ENCODE peak calls at places on chromosomes 5 and 9, in seven cellular contexts. One of them, this sample, is unnamed.
A peak's percentile ranks its signal among the peaks of the same experiment; 100 is the strongest.

GRCh38 chr5:179326176-179326997 is 18.9 kb downstream of the ADAMTS2 start:
- DNase-seq in germinal center: no peak
- DNase-seq in iris pigment epithelial cell: peak; percentile 21
- DNase-seq in colonic mucosa: peak; percentile 28
- DNase-seq in kidney: peak; percentile 87
- DNase-seq in activated gamma-delta T cell treated with anti-CD3 and anti-CD28 coated beads, Interleukin-2, amount 50 U/mL, for 16 hours: no peak
- DNase-seq in brain microvascular endothelial cell: no peak
- DNase-seq in this sample: peak; percentile 50

GRCh38 chr9:75233011-75233410 is 144.7 kb downstream of the OSTF1 start:
- DNase-seq in iris pigment epithelial cell: peak; percentile 68
- DNase-seq in germinal center: no peak
- DNase-seq in activated gamma-delta T cell treated with anti-CD3 and anti-CD28 coated beads, Interleukin-2, amount 50 U/mL, for 16 hours: no peak
- DNase-seq in kidney: no peak
- DNase-seq in brain microvascular endothelial cell: peak; percentile 74
- DNase-seq in colonic mucosa: no peak
- DNase-seq in this sample: no peak

GRCh38 chr5:14669415-14669814 is 4.9 kb downstream of the OTULIN start:
- DNase-seq in iris pigment epithelial cell: no peak
- DNase-seq in kidney: no peak
- DNase-seq in brain microvascular endothelial cell: no peak
- DNase-seq in colonic mucosa: no peak
- DNase-seq in activated gamma-delta T cell treated with anti-CD3 and anti-CD28 coated beads, Interleukin-2, amount 50 U/mL, for 16 hours: no peak
- DNase-seq in germinal center: no peak
- DNase-seq in this sample: no peak

GRCh38 chr9:71736236-71736635 is 32.1 kb downstream of the CEMIP2 start:
- DNase-seq in brain microvascular endothelial cell: no peak
- DNase-seq in germinal center: no peak
- DNase-seq in kidney: no peak
- DNase-seq in activated gamma-delta T cell treated with anti-CD3 and anti-CD28 coated beads, Interleukin-2, amount 50 U/mL, for 16 hours: no peak
- DNase-seq in colonic mucosa: no peak
- DNase-seq in iris pigment epithelial cell: no peak
- DNase-seq in this sample: no peak

GRCh38 chr5:126234563-126235195 is 188.5 kb upstream of the GRAMD2B start:
- DNase-seq in kidney: no peak
- DNase-seq in activated gamma-delta T cell treated with anti-CD3 and anti-CD28 coated beads, Interleukin-2, amount 50 U/mL, for 16 hours: no peak
- DNase-seq in germinal center: no peak
- DNase-seq in colonic mucosa: no peak
- DNase-seq in brain microvascular endothelial cell: peak; percentile 18
- DNase-seq in iris pigment epithelial cell: peak; percentile 36
- DNase-seq in this sample: no peak

GRCh38 chr5:104355350-104355749 is 792.8 kb upstream of the NUDT12 start:
- DNase-seq in colonic mucosa: no peak
- DNase-seq in activated gamma-delta T cell treated with anti-CD3 and anti-CD28 coated beads, Interleukin-2, amount 50 U/mL, for 16 hours: no peak
- DNase-seq in germinal center: no peak
- DNase-seq in brain microvascular endothelial cell: no peak
- DNase-seq in iris pigment epithelial cell: no peak
- DNase-seq in kidney: no peak
- DNase-seq in this sample: no peak

GRCh38 chr5:177542816-177543472 is 11.4 kb downstream of the FAM193B start:
- DNase-seq in kidney: no peak
- DNase-seq in activated gamma-delta T cell treated with anti-CD3 and anti-CD28 coated beads, Interleukin-2, amount 50 U/mL, for 16 hours: no peak
- DNase-seq in iris pigment epithelial cell: no peak
- DNase-seq in germinal center: no peak
- DNase-seq in colonic mucosa: no peak
- DNase-seq in brain microvascular endothelial cell: no peak
- DNase-seq in this sample: no peak

GRCh38 chr5:55481293-55481900 is 53.4 kb downstream of the PLPP1 start:
- DNase-seq in germinal center: no peak
- DNase-seq in iris pigment epithelial cell: peak; percentile 50
- DNase-seq in activated gamma-delta T cell treated with anti-CD3 and anti-CD28 coated beads, Interleukin-2, amount 50 U/mL, for 16 hours: no peak
- DNase-seq in colonic mucosa: no peak
- DNase-seq in kidney: no peak
- DNase-seq in brain microvascular endothelial cell: no peak
- DNase-seq in this sample: no peak

GRCh38 chr9:26527931-26528330 is 364.7 kb downstream of the CAAP1 start:
- DNase-seq in activated gamma-delta T cell treated with anti-CD3 and anti-CD28 coated beads, Interleukin-2, amount 50 U/mL, for 16 hours: no peak
- DNase-seq in brain microvascular endothelial cell: no peak
- DNase-seq in colonic mucosa: no peak
- DNase-seq in germinal center: no peak
- DNase-seq in iris pigment epithelial cell: no peak
- DNase-seq in kidney: no peak
- DNase-seq in this sample: no peak

GRCh38 chr9:120441446-120442279 is 138.3 kb downstream of the CDK5RAP2 start:
- DNase-seq in kidney: no peak
- DNase-seq in colonic mucosa: no peak
- DNase-seq in germinal center: no peak
- DNase-seq in brain microvascular endothelial cell: peak; percentile 96
- DNase-seq in iris pigment epithelial cell: peak; percentile 96
- DNase-seq in activated gamma-delta T cell treated with anti-CD3 and anti-CD28 coated beads, Interleukin-2, amount 50 U/mL, for 16 hours: no peak
- DNase-seq in this sample: peak; percentile 44

GRCh38 chr5:65171645-65172044 is 310.1 kb downstream of the ADAMTS6 start:
- DNase-seq in germinal center: no peak
- DNase-seq in colonic mucosa: no peak
- DNase-seq in kidney: no peak
- DNase-seq in iris pigment epithelial cell: no peak
- DNase-seq in brain microvascular endothelial cell: no peak
- DNase-seq in activated gamma-delta T cell treated with anti-CD3 and anti-CD28 coated beads, Interleukin-2, amount 50 U/mL, for 16 hours: no peak
- DNase-seq in this sample: no peak

GRCh38 chr5:146731909-146732659 is 146.5 kb downstream of the PPP2R2B start:
- DNase-seq in iris pigment epithelial cell: peak; percentile 93
- DNase-seq in kidney: no peak
- DNase-seq in brain microvascular endothelial cell: peak; percentile 74
- DNase-seq in activated gamma-delta T cell treated with anti-CD3 and anti-CD28 coated beads, Interleukin-2, amount 50 U/mL, for 16 hours: no peak
- DNase-seq in germinal center: no peak
- DNase-seq in colonic mucosa: no peak
- DNase-seq in this sample: peak; percentile 65

GRCh38 chr5:170603578-170604565 is 100.1 kb downstream of the KCNIP1 start:
- DNase-seq in colonic mucosa: peak; percentile 53
- DNase-seq in iris pigment epithelial cell: peak; percentile 43
- DNase-seq in germinal center: peak; percentile 75
- DNase-seq in brain microvascular endothelial cell: peak; percentile 37
- DNase-seq in kidney: no peak
- DNase-seq in activated gamma-delta T cell treated with anti-CD3 and anti-CD28 coated beads, Interleukin-2, amount 50 U/mL, for 16 hours: no peak
- DNase-seq in this sample: no peak

GRCh38 chr9:134422301-134422700 is 96.0 kb downstream of the RXRA start:
- DNase-seq in kidney: peak; percentile 91
- DNase-seq in iris pigment epithelial cell: no peak
- DNase-seq in colonic mucosa: peak; percentile 92
- DNase-seq in brain microvascular endothelial cell: no peak
- DNase-seq in activated gamma-delta T cell treated with anti-CD3 and anti-CD28 coated beads, Interleukin-2, amount 50 U/mL, for 16 hours: no peak
- DNase-seq in germinal center: no peak
- DNase-seq in this sample: no peak

GRCh38 chr5:4651811-4652565 is 488.1 kb upstream of the ADAMTS16 start:
- DNase-seq in iris pigment epithelial cell: no peak
- DNase-seq in colonic mucosa: no peak
- DNase-seq in brain microvascular endothelial cell: no peak
- DNase-seq in germinal center: no peak
- DNase-seq in kidney: no peak
- DNase-seq in activated gamma-delta T cell treated with anti-CD3 and anti-CD28 coated beads, Interleukin-2, amount 50 U/mL, for 16 hours: no peak
- DNase-seq in this sample: no peak

GRCh38 chr5:88952996-88953643 is 70.1 kb upstream of the MEF2C start:
- DNase-seq in colonic mucosa: no peak
- DNase-seq in kidney: no peak
- DNase-seq in brain microvascular endothelial cell: no peak
- DNase-seq in activated gamma-delta T cell treated with anti-CD3 and anti-CD28 coated beads, Interleukin-2, amount 50 U/mL, for 16 hours: no peak
- DNase-seq in iris pigment epithelial cell: no peak
- DNase-seq in germinal center: peak; percentile 11
- DNase-seq in this sample: no peak

GRCh38 chr5:124439609-124440008 is 306.8 kb downstream of the ZNF608 start:
- DNase-seq in iris pigment epithelial cell: no peak
- DNase-seq in activated gamma-delta T cell treated with anti-CD3 and anti-CD28 coated beads, Interleukin-2, amount 50 U/mL, for 16 hours: no peak
- DNase-seq in germinal center: no peak
- DNase-seq in brain microvascular endothelial cell: no peak
- DNase-seq in kidney: no peak
- DNase-seq in colonic mucosa: no peak
- DNase-seq in this sample: no peak

GRCh38 chr5:157670662-157671591 is at the start of gene C5orf52:
- DNase-seq in colonic mucosa: peak; percentile 91
- DNase-seq in germinal center: peak; percentile 34
- DNase-seq in iris pigment epithelial cell: peak; percentile 22
- DNase-seq in brain microvascular endothelial cell: peak; percentile 18
- DNase-seq in kidney: peak; percentile 84
- DNase-seq in activated gamma-delta T cell treated with anti-CD3 and anti-CD28 coated beads, Interleukin-2, amount 50 U/mL, for 16 hours: no peak
- DNase-seq in this sample: no peak

GRCh38 chr5:127320032-127320945 is 29.7 kb downstream of the MEGF10 start:
- DNase-seq in germinal center: no peak
- DNase-seq in kidney: no peak
- DNase-seq in activated gamma-delta T cell treated with anti-CD3 and anti-CD28 coated beads, Interleukin-2, amount 50 U/mL, for 16 hours: no peak
- DNase-seq in iris pigment epithelial cell: peak; percentile 20
- DNase-seq in colonic mucosa: no peak
- DNase-seq in brain microvascular endothelial cell: peak; percentile 44
- DNase-seq in this sample: no peak

GRCh38 chr9:120524852-120525251 is 55.1 kb downstream of the CDK5RAP2 start:
- DNase-seq in iris pigment epithelial cell: no peak
- DNase-seq in colonic mucosa: no peak
- DNase-seq in germinal center: no peak
- DNase-seq in activated gamma-delta T cell treated with anti-CD3 and anti-CD28 coated beads, Interleukin-2, amount 50 U/mL, for 16 hours: no peak
- DNase-seq in brain microvascular endothelial cell: no peak
- DNase-seq in kidney: no peak
- DNase-seq in this sample: no peak

GRCh38 chr5:179730852-179731251 is 1.8 kb upstream of the MAML1 start:
- DNase-seq in germinal center: no peak
- DNase-seq in activated gamma-delta T cell treated with anti-CD3 and anti-CD28 coated beads, Interleukin-2, amount 50 U/mL, for 16 hours: no peak
- DNase-seq in iris pigment epithelial cell: no peak
- DNase-seq in colonic mucosa: no peak
- DNase-seq in kidney: no peak
- DNase-seq in brain microvascular endothelial cell: no peak
- DNase-seq in this sample: no peak

GRCh38 chr5:137735531-137736284 is at the start of gene KLHL3:
- DNase-seq in brain microvascular endothelial cell: peak; percentile 60
- DNase-seq in activated gamma-delta T cell treated with anti-CD3 and anti-CD28 coated beads, Interleukin-2, amount 50 U/mL, for 16 hours: no peak
- DNase-seq in kidney: peak; percentile 71
- DNase-seq in colonic mucosa: peak; percentile 48
- DNase-seq in germinal center: peak; percentile 24
- DNase-seq in iris pigment epithelial cell: peak; percentile 50
- DNase-seq in this sample: no peak

GRCh38 chr5:121138495-121138907 is 674.4 kb downstream of the PRR16 start:
- DNase-seq in iris pigment epithelial cell: peak; percentile 38
- DNase-seq in kidney: no peak
- DNase-seq in brain microvascular endothelial cell: no peak
- DNase-seq in colonic mucosa: no peak
- DNase-seq in germinal center: no peak
- DNase-seq in activated gamma-delta T cell treated with anti-CD3 and anti-CD28 coated beads, Interleukin-2, amount 50 U/mL, for 16 hours: no peak
- DNase-seq in this sample: no peak

GRCh38 chr9:95752129-95752731 is 123.3 kb upstream of the ERCC6L2 start:
- DNase-seq in kidney: no peak
- DNase-seq in activated gamma-delta T cell treated with anti-CD3 and anti-CD28 coated beads, Interleukin-2, amount 50 U/mL, for 16 hours: no peak
- DNase-seq in colonic mucosa: no peak
- DNase-seq in brain microvascular endothelial cell: no peak
- DNase-seq in germinal center: no peak
- DNase-seq in iris pigment epithelial cell: no peak
- DNase-seq in this sample: no peak

GRCh38 chr9:131046581-131047202 is 37.7 kb downstream of the LAMC3 start:
- DNase-seq in germinal center: peak; percentile 78
- DNase-seq in colonic mucosa: peak; percentile 73
- DNase-seq in brain microvascular endothelial cell: peak; percentile 46
- DNase-seq in activated gamma-delta T cell treated with anti-CD3 and anti-CD28 coated beads, Interleukin-2, amount 50 U/mL, for 16 hours: peak; percentile 38
- DNase-seq in kidney: peak; percentile 89
- DNase-seq in iris pigment epithelial cell: peak; percentile 50
- DNase-seq in this sample: peak; percentile 25

GRCh38 chr9:115972362-115972761 is 181.2 kb upstream of the PAPPA start:
- DNase-seq in iris pigment epithelial cell: peak; percentile 51
- DNase-seq in brain microvascular endothelial cell: no peak
- DNase-seq in activated gamma-delta T cell treated with anti-CD3 and anti-CD28 coated beads, Interleukin-2, amount 50 U/mL, for 16 hours: no peak
- DNase-seq in germinal center: no peak
- DNase-seq in colonic mucosa: no peak
- DNase-seq in kidney: no peak
- DNase-seq in this sample: no peak

GRCh38 chr5:160271396-160271795 is 41.0 kb downstream of the CCNJL start:
- DNase-seq in colonic mucosa: peak; percentile 80
- DNase-seq in iris pigment epithelial cell: peak; percentile 41
- DNase-seq in activated gamma-delta T cell treated with anti-CD3 and anti-CD28 coated beads, Interleukin-2, amount 50 U/mL, for 16 hours: no peak
- DNase-seq in kidney: peak; percentile 54
- DNase-seq in brain microvascular endothelial cell: no peak
- DNase-seq in germinal center: no peak
- DNase-seq in this sample: no peak

GRCh38 chr9:120583958-120584369 is 4.0 kb upstream of the CDK5RAP2 start:
- DNase-seq in activated gamma-delta T cell treated with anti-CD3 and anti-CD28 coated beads, Interleukin-2, amount 50 U/mL, for 16 hours: no peak
- DNase-seq in germinal center: peak; percentile 76
- DNase-seq in colonic mucosa: peak; percentile 28
- DNase-seq in kidney: no peak
- DNase-seq in iris pigment epithelial cell: peak; percentile 88
- DNase-seq in brain microvascular endothelial cell: peak; percentile 90
- DNase-seq in this sample: peak; percentile 87

GRCh38 chr9:69573666-69574456 is 98.3 kb downstream of the APBA1 start:
- DNase-seq in activated gamma-delta T cell treated with anti-CD3 and anti-CD28 coated beads, Interleukin-2, amount 50 U/mL, for 16 hours: no peak
- DNase-seq in germinal center: no peak
- DNase-seq in colonic mucosa: no peak
- DNase-seq in brain microvascular endothelial cell: peak; percentile 72
- DNase-seq in kidney: no peak
- DNase-seq in iris pigment epithelial cell: peak; percentile 51
- DNase-seq in this sample: no peak

This sample was measured in stromal cell of bone marrow.